ENCODE peak calls at places on chromosomes 4 and X, in ten cellular contexts. R is right lobe of liver; K is Right ventricle myocardium superior; M is stimulated activated CD4-positive, alpha-beta T cell treated with anti-CD3 and anti-CD28 coated beads, Interleukin-12 subunit alpha, Interleukin-12 subunit beta, amount 100 ng/mL, for 48 hours; E is AG04450; U is dermis microvascular lymphatic vessel endothelial cell; I is naive B cell; O is HEK293T; N is fibroblast of mammary gland; C is NCI-H510A. Q is an unnamed sample.

GRCh38 chr4:8540991-8541390 is 39.2 kb upstream of the GPR78 start:
- DNase-seq in E (no peak), C (no peak), M (no peak), I (no peak), O (no peak), R (no peak), U (no peak), K (no peak), N (no peak), Q (no peak)

GRCh38 chr4:18722748-18723191 is 701.2 kb upstream of the LCORL start:
- DNase-seq in I (no peak), E (no peak), M (no peak), C (no peak), K (no peak), R (no peak), N (no peak), O (peak; percentile 54), U (no peak), Q (no peak)

GRCh38 chr4:170134821-170135220 is 45.1 kb upstream of the AADAT start:
- DNase-seq in E (no peak), M (no peak), O (no peak), U (no peak), R (no peak), C (no peak), K (no peak), I (no peak), N (no peak), Q (no peak)

GRCh38 chrX:11239230-11239629 is 54.0 kb upstream of the AMELX start:
- DNase-seq in U (no peak), K (no peak), R (no peak), C (no peak), O (no peak), I (no peak), E (no peak), N (peak; percentile 75), M (no peak), Q (no peak)

GRCh38 chrX:104137496-104137895 is 19.3 kb downstream of the SLC25A53 start:
- DNase-seq in I (no peak), M (no peak), K (no peak), R (no peak), O (no peak), C (no peak), N (peak; percentile 50), U (peak; percentile 28), E (no peak), Q (no peak)

GRCh38 chr4:23337292-23337691 is 552.6 kb downstream of the PPARGC1A start:
- DNase-seq in R (no peak), E (no peak), I (no peak), M (no peak), N (no peak), K (no peak), C (no peak), U (no peak), O (no peak), Q (no peak)

GRCh38 chr4:185119927-185120630 is 23.0 kb upstream of the SLC25A4 start:
- DNase-seq in O (no peak), C (no peak), N (no peak), M (no peak), R (no peak), K (no peak), E (no peak), I (no peak), U (peak; percentile 13), Q (no peak)

GRCh38 chrX:19373034-19373891 is 29.5 kb downstream of the PDHA1 start:
- DNase-seq in U (no peak), E (no peak), N (no peak), K (no peak), M (no peak), I (no peak), C (no peak), O (no peak), R (no peak), Q (no peak)

GRCh38 chrX:149003863-149004660 is 501.0 kb downstream of the IDS start:
- DNase-seq in M (no peak), E (no peak), U (no peak), I (no peak), O (no peak), C (no peak), R (no peak), N (no peak), K (no peak), Q (no peak)

GRCh38 chrX:152220612-152221011 is 82.2 kb upstream of the MAGEA10 start:
- DNase-seq in E (no peak), N (peak; percentile 21), K (no peak), I (no peak), C (no peak), R (no peak), M (no peak), U (no peak), O (no peak), Q (no peak)

GRCh38 chr4:40316333-40316781 is 18.8 kb upstream of the CHRNA9 start:
- DNase-seq in N (peak; percentile 96), C (no peak), E (peak; percentile 67), R (no peak), I (no peak), K (no peak), M (no peak), O (no peak), U (peak; percentile 93), Q (no peak)

GRCh38 chr4:6602289-6602688 is 27.3 kb downstream of the MAN2B2 start:
- DNase-seq in M (no peak), K (no peak), C (no peak), N (no peak), U (no peak), O (no peak), I (no peak), E (no peak), R (no peak), Q (no peak)

GRCh38 chr4:87967193-87967592 is 8.3 kb upstream of the SPP1 start:
- DNase-seq in U (no peak), E (no peak), C (no peak), K (no peak), M (no peak), O (no peak), R (no peak), N (no peak), I (no peak), Q (no peak)

GRCh38 chr4:126548890-126549289 is 1083.9 kb upstream of the INTU start:
- DNase-seq in N (no peak), E (no peak), M (no peak), K (no peak), O (no peak), R (no peak), U (no peak), C (no peak), I (no peak), Q (no peak)

GRCh38 chrX:38087594-38087993 is 81.2 kb downstream of the SYTL5 start:
- DNase-seq in I (no peak), N (no peak), K (no peak), E (no peak), O (no peak), R (no peak), M (no peak), C (no peak), U (no peak), Q (no peak)

GRCh38 chrX:104427693-104428092 is 138.3 kb upstream of the IL1RAPL2 start:
- DNase-seq in K (no peak), U (no peak), O (no peak), C (no peak), I (no peak), M (no peak), E (no peak), R (no peak), N (no peak), Q (no peak)

GRCh38 chr4:164952551-164952950 is 24.9 kb downstream of the TRIM61 start:
- DNase-seq in M (no peak), I (no peak), C (no peak), K (no peak), N (no peak), U (no peak), E (no peak), R (no peak), O (no peak), Q (no peak)

GRCh38 chr4:37812713-37813112 is 13.8 kb upstream of the PGM2 start:
- DNase-seq in N (peak; percentile 60), O (no peak), R (no peak), C (no peak), K (no peak), M (no peak), I (no peak), U (peak; percentile 49), E (no peak), Q (no peak)

GRCh38 chrX:133550665-133551064 is 135.4 kb upstream of the GPC4 start:
- DNase-seq in E (no peak), N (no peak), C (no peak), R (no peak), M (no peak), U (no peak), K (no peak), O (no peak), I (no peak), Q (no peak)

GRCh38 chrX:24694825-24695224 is 1.1 kb downstream of the POLA1 start:
- DNase-seq in O (no peak), C (no peak), K (no peak), M (no peak), E (no peak), I (no peak), R (no peak), U (peak; percentile 0), N (peak; percentile 25), Q (no peak)

GRCh38 chrX:119790977-119791436 is 423 bp downstream of the RPL39 start:
- DNase-seq in C (no peak), E (no peak), N (peak; percentile 48), K (no peak), R (peak; percentile 21), M (peak; percentile 25), U (peak; percentile 70), I (peak; percentile 22), O (no peak), Q (no peak)

GRCh38 chr4:189084671-189085070 is 856.0 kb upstream of the FRG1 start:
- DNase-seq in I (no peak), E (no peak), N (no peak), U (no peak), K (no peak), O (no peak), M (no peak), C (no peak), R (no peak), Q (no peak)

GRCh38 chr4:96170198-96170597 is 330.3 kb downstream of the PDHA2 start:
- DNase-seq in C (peak; percentile 59), K (no peak), R (no peak), M (no peak), I (no peak), O (no peak), N (no peak), U (no peak), E (no peak), Q (peak; percentile 19)

GRCh38 chr4:8664976-8665375 is 72.4 kb downstream of the CPZ start:
- DNase-seq in M (no peak), U (no peak), E (no peak), I (no peak), K (no peak), C (no peak), R (no peak), O (peak; percentile 40), N (no peak), Q (no peak)

GRCh38 chr4:112910109-112910736 is 139.2 kb upstream of the ANK2 start:
- DNase-seq in N (peak; percentile 73), U (no peak), K (no peak), R (no peak), O (peak; percentile 47), I (no peak), E (no peak), M (no peak), C (no peak), Q (no peak)

GRCh38 chr4:1416051-1416947 is 10.1 kb upstream of the NKX1-1 start:
- DNase-seq in I (no peak), K (peak; percentile 30), N (no peak), R (no peak), U (no peak), C (no peak), O (no peak), E (no peak), M (no peak), Q (peak; percentile 40)